ENCODE peak calls at places on chromosomes 2 and 18, in six cellular contexts. M, G, K, O, S and P are unnamed samples.

GRCh38 chr2:84435331-84436081 is 23.6 kb downstream of the SUCLG1 start:
- DNase-seq in K (no peak), S (no peak), O (peak), M (no peak), G (no peak), P (no peak)

GRCh38 chr2:47654790-47655562 is 128.0 kb upstream of the MSH6 start:
- DNase-seq in S (no peak), M (peak), K (peak), G (peak), O (no peak), P (no peak)

GRCh38 chr2:231335591-231335990 is 59.9 kb upstream of the B3GNT7 start:
- DNase-seq in G (no peak), O (no peak), M (no peak), K (no peak), S (no peak), P (no peak)

GRCh38 chr2:54497738-54498680 is 41.9 kb downstream of the SPTBN1 start:
- DNase-seq in M (peak), S (no peak), O (no peak), K (no peak), G (no peak), P (no peak)

GRCh38 chr2:3617198-3617890 is 22.4 kb downstream of the COLEC11 start:
- DNase-seq in K (no peak), M (no peak), G (no peak), O (no peak), S (no peak), P (peak)

GRCh38 chr2:144084114-144084661 is 435.7 kb downstream of the ZEB2 start:
- DNase-seq in G (no peak), O (no peak), K (no peak), M (no peak), S (peak), P (no peak)

GRCh38 chr2:106020032-106020431 is 174.1 kb downstream of the UXS1 start:
- DNase-seq in K (no peak), G (no peak), M (no peak), S (no peak), O (no peak), P (peak)

GRCh38 chr2:208466133-208466919 is 59.7 kb downstream of the PTH2R start:
- DNase-seq in S (no peak), K (peak), M (peak), G (peak), O (no peak), P (no peak)

GRCh38 chr2:218249686-218250085 is 11.1 kb upstream of the GPBAR1 start:
- DNase-seq in S (no peak), O (no peak), M (no peak), G (no peak), K (no peak), P (no peak)

GRCh38 chr2:74812787-74813200 is 21.1 kb upstream of the HK2 start:
- DNase-seq in K (no peak), O (no peak), M (no peak), G (no peak), S (no peak), P (peak)

GRCh38 chr18:70176537-70176936 is 28.9 kb downstream of the RTTN start:
- DNase-seq in G (no peak), K (no peak), O (no peak), M (no peak), S (no peak), P (no peak)

GRCh38 chr2:216855079-216855478 is 4.8 kb downstream of the TNP1 start:
- DNase-seq in K (no peak), M (no peak), S (no peak), G (no peak), O (no peak), P (no peak)

GRCh38 chr2:191913796-191914195 is 66.9 kb upstream of the CAVIN2 start:
- DNase-seq in S (no peak), G (no peak), M (no peak), O (no peak), K (no peak), P (no peak)

GRCh38 chr2:237427807-237428506 is 14.0 kb upstream of the COL6A3 start:
- DNase-seq in K (no peak), O (no peak), S (no peak), M (peak), G (no peak), P (no peak)

DNA sequence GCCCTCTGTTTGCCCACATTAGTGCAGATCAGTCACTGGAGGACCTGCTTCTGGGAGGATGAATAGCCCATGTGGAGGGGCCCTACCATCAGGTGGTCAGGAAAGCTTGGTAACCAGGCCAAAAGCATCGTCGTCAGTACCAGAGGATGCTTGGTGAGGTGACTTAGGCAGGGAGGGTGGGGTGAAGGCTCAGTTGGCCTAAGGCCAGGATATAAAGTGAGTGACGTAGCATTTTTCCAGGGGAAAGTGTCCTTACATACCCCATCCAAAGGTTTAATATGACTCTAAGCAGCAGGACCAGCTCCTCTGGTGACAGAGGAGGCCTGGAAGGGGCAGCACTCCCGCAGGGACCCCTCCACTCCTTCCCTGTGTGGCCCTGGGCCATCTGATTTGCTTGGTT is 27.7 kb upstream of the DNMT3A start:
- DNase-seq in M (no peak), K (no peak), O (no peak), G (no peak), S (no peak), P (no peak)
- TF ChIP-seq CTCF in M (no peak), K (no peak), O (no peak), G (no peak), S (no peak), P (no peak)

GRCh38 chr2:35973132-35973736 is 382.3 kb upstream of the CRIM1 start:
- DNase-seq in G (peak), S (peak), O (no peak), K (no peak), M (peak), P (no peak)
- TF ChIP-seq CTCF in G (peak), S (peak), O (no peak), K (peak), M (peak), P (peak)

GRCh38 chr2:103959174-103960125 is 894.5 kb upstream of the POU3F3 start:
- DNase-seq in M (peak), G (no peak), K (no peak), O (no peak), S (no peak), P (no peak)
- TF ChIP-seq CTCF in M (peak), G (peak), K (no peak), O (peak), S (no peak), P (peak)

DNA sequence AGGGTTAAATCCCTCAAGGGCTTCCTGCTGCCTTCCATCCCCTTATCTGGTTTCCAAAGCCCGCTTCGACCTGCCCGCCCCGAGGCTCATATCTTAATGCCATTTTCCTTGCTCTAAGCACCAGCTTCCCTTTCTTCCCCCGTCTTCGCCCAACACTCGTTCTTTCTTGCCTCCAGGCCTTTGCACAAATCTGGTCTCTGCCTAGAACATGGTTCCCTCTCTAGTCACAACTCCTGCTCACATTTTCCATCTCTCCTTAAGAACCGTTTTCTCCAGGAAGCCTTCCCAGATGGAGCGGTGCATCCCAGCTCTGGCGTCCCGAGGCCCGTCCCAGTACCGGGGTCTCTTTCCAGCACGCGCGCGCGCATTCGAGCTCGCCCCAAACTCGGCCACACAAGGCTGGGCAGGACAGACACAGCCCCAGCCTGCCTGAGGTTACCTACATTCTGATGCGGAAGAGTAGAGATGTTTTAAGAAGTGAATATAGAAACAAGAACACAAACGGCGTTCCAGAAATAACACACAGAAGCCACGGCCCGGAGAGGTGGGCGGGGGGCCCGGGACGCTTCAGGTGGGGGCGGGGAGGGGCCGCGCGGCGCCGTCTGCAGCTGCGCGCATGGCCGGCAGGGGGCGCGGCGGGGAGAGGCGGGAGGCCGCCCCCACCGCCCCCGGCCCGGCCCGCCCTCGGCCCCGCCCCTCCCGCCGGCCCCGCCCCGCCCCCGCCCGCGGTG is at the start of gene DGKD:
- DNase-seq in M (peak), K (peak), G (peak), S (peak), O (peak), P (no peak)
- TF ChIP-seq CTCF in M (peak), K (no peak), G (peak), S (no peak), O (no peak), P (peak)

GRCh38 chr2:44715671-44716077 is 225.8 kb upstream of the SIX3 start:
- DNase-seq in K (no peak), S (peak), O (no peak), M (peak), G (no peak), P (no peak)
- TF ChIP-seq CTCF in K (no peak), S (peak), O (no peak), M (peak), G (peak), P (peak)

GRCh38 chr18:61432590-61432989 is 99.4 kb downstream of the CDH20 start:
- DNase-seq in M (no peak), G (no peak), O (no peak), S (no peak), K (no peak), P (no peak)

GRCh38 chr18:61435064-61435652 is 101.9 kb downstream of the CDH20 start:
- DNase-seq in S (no peak), G (peak), K (no peak), M (peak), O (no peak), P (no peak)
- TF ChIP-seq CTCF in S (peak), G (peak), K (no peak), M (peak), O (no peak), P (peak)

GRCh38 chr2:240721596-240722180 is 30.0 kb downstream of the AQP12A start:
- DNase-seq in S (no peak), O (no peak), M (no peak), K (no peak), G (no peak), P (no peak)

GRCh38 chr2:240720686-240721595 is 29.3 kb downstream of the AQP12A start:
- DNase-seq in K (no peak), G (no peak), S (no peak), O (no peak), M (no peak), P (no peak)

GRCh38 chr2:240718896-240719490 is 27.3 kb downstream of the AQP12A start:
- DNase-seq in K (no peak), G (no peak), O (no peak), M (no peak), S (no peak), P (no peak)

GRCh38 chr2:240717681-240718581 is 26.3 kb downstream of the AQP12A start:
- DNase-seq in S (no peak), G (no peak), M (no peak), K (no peak), O (no peak), P (no peak)

GRCh38 chr2:240719676-240720545 is 28.2 kb downstream of the AQP12A start:
- DNase-seq in G (no peak), S (no peak), O (no peak), M (no peak), K (no peak), P (no peak)
- TF ChIP-seq CTCF in G (no peak), S (no peak), O (no peak), M (no peak), K (no peak), P (no peak)

DNA sequence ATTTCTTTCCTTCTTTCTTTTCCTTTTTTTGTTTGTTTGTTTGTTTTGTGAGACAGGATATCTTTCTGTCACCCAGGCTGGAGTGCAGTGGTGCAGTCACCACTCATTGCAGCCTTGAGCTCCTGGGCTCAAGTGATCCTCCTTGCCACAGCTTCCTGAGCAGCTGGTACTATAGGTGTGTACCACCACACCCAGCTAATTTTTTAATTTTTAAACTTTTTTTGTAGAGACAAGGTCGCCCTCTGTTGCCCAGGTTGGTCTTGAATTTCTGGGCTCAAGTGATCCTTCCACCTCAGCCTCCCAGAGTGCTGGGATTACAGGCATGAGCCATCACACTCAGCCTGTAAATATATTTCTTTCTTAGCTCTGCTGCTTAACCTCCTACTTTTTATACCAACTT is 83.4 kb upstream of the CYP20A1 start:
- DNase-seq in K (no peak), G (no peak), S (no peak), O (no peak), M (peak), P (no peak)
- TF ChIP-seq CTCF in K (no peak), G (peak), S (no peak), O (no peak), M (no peak), P (no peak)

DNA sequence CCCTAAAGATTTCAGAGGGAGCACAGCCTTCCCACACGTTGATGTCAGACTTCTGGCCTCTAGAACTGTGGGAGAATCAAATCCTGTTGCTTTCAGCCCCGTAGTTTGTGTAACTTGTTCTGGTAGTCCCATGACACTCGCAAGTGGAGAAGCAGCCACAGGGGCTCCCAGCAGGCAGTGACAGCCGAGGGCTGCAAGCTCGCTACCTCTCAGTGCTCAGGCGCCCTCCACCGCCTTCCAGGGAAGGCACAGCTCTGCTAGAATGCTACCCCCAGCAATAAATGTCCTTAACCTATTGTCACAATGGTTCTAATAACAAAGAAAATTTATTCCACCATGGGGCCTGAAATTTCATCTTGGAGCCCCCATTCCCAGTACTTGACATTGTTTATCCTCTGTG is 143.1 kb upstream of the ZNF236 start:
- DNase-seq in O (no peak), S (no peak), K (no peak), M (no peak), G (no peak), P (no peak)
- TF ChIP-seq CTCF in O (no peak), S (no peak), K (no peak), M (no peak), G (no peak), P (no peak)